ENCODE peak calls at places on chromosomes 3 and 15, in six cellular contexts. C, V, U, T, Q and P are unnamed samples.

GRCh38 chr3:133369041-133369440 is 30.8 kb upstream of the BFSP2 start:
- DNase-seq in C (no peak), V (no peak), U (no peak), T (no peak), Q (no peak), P (no peak)

GRCh38 chr15:66784174-66784573 is 82.1 kb downstream of the SMAD6 start:
- DNase-seq in C (no peak), V (no peak), U (no peak), T (no peak), Q (no peak), P (no peak)

GRCh38 chr3:13268961-13269391 is 151.1 kb downstream of the NUP210 start:
- DNase-seq in C (no peak), V (no peak), U (no peak), T (no peak), Q (no peak), P (no peak)

GRCh38 chr3:105253225-105253624 is 113.5 kb upstream of the ALCAM start:
- DNase-seq in C (peak), V (no peak), U (no peak), T (no peak), Q (no peak), P (no peak)

GRCh38 chr3:197010556-197011351 is 18.9 kb downstream of the MELTF start:
- DNase-seq in C (no peak), V (no peak), U (no peak), T (no peak), Q (no peak), P (no peak)

GRCh38 chr15:22930782-22931484 is 49.2 kb downstream of the CYFIP1 start:
- DNase-seq in C (peak), V (no peak), U (no peak), T (no peak), Q (no peak), P (no peak)

GRCh38 chr3:12286927-12287726 is 1.7 kb upstream of the PPARG start:
- DNase-seq in C (no peak), V (peak), U (peak), T (no peak), Q (no peak), P (peak)

GRCh38 chr3:197854596-197855343 is 63.7 kb downstream of the LRCH3 start:
- DNase-seq in C (no peak), V (no peak), U (peak), T (peak), Q (peak), P (peak)

GRCh38 chr3:195856410-195857084 is 44.8 kb upstream of the MUC4 start:
- DNase-seq in C (no peak), V (no peak), U (no peak), T (no peak), Q (no peak), P (no peak)

GRCh38 chr3:53074761-53075742 is 29.2 kb upstream of the SFMBT1 start:
- DNase-seq in C (no peak), V (no peak), U (peak), T (no peak), Q (no peak), P (no peak)

GRCh38 chr3:149801200-149801599 is 8.8 kb upstream of the ANKUB1 start:
- DNase-seq in C (no peak), V (no peak), U (no peak), T (no peak), Q (no peak), P (no peak)

GRCh38 chr15:38010390-38010789 is 76.0 kb downstream of the TMCO5A start:
- DNase-seq in C (no peak), V (no peak), U (no peak), T (peak), Q (peak), P (no peak)

GRCh38 chr15:87973456-87974215 is 282.9 kb downstream of the NTRK3 start:
- DNase-seq in C (no peak), V (no peak), U (no peak), T (no peak), Q (no peak), P (no peak)

GRCh38 chr3:141648055-141648910 is 89.8 kb upstream of the RNF7 start:
- DNase-seq in C (no peak), V (no peak), U (no peak), T (no peak), Q (no peak), P (no peak)

GRCh38 chr3:152243301-152243711 is 25.4 kb upstream of the MBNL1 start:
- DNase-seq in C (no peak), V (no peak), U (no peak), T (no peak), Q (no peak), P (no peak)

GRCh38 chr3:138461246-138461645 is 26.8 kb downstream of the ESYT3 start:
- DNase-seq in C (no peak), V (no peak), U (peak), T (no peak), Q (no peak), P (no peak)

GRCh38 chr15:99480223-99480810 is 85.5 kb upstream of the MEF2A start:
- DNase-seq in C (no peak), V (no peak), U (no peak), T (no peak), Q (no peak), P (no peak)

GRCh38 chr3:116920836-116921596 is 211.4 kb downstream of the TUSC7 start:
- DNase-seq in C (no peak), V (no peak), U (no peak), T (peak), Q (no peak), P (no peak)

GRCh38 chr3:20100106-20100605 is 59.9 kb downstream of the KAT2B start:
- DNase-seq in C (no peak), V (no peak), U (no peak), T (no peak), Q (no peak), P (no peak)

GRCh38 chr3:196596355-196596754 is 27.9 kb downstream of the FBXO45 start:
- DNase-seq in C (no peak), V (no peak), U (no peak), T (no peak), Q (no peak), P (no peak)

GRCh38 chr3:171018151-171018935 is 8.2 kb downstream of the SLC2A2 start:
- DNase-seq in C (no peak), V (no peak), U (no peak), T (no peak), Q (no peak), P (peak)
- TF ChIP-seq CTCF in C (no peak), V (no peak), U (no peak), T (peak), Q (peak), P (peak)

DNA sequence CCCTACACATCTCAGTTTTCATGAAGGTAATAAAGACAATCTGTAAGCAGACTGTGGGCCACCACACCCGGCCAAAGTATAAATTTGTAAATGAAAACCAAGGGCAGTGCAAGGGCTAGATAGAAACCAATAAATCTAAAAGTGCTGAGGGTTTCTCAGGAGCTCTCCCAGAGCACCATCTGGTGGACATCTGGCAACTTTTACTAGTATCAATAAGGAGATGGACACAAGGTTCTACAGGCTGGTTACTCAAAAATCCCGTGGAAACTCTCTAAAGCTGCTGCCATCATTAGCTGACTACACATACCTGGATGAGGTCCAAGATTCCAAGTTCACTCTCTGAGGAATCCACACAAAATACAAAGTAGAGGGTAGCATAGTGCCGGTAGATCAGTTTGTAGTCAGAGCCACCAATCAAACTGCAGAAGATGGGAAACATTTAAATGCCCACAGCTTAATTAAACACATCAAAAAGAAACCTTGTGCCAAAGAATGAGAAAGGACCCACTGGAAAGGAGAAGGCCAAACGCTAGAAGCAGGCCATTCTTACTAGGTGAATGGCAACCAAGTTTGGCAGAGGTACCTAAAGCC is 5.5 kb downstream of the AP3S2 start:
- DNase-seq in C (no peak), V (no peak), U (no peak), T (peak), Q (peak), P (no peak)
- TF ChIP-seq CTCF in C (peak), V (no peak), U (no peak), T (peak), Q (peak), P (no peak)

GRCh38 chr15:33766329-33766728 is 202.0 kb upstream of the CHRM5 start:
- DNase-seq in C (no peak), V (no peak), U (no peak), T (no peak), Q (no peak), P (no peak)
- TF ChIP-seq CTCF in C (no peak), V (no peak), U (no peak), T (no peak), Q (no peak), P (no peak)

GRCh38 chr3:115819785-115820384 is 196.6 kb downstream of the GAP43 start:
- DNase-seq in C (peak), V (peak), U (peak), T (peak), Q (peak), P (peak)
- TF ChIP-seq CTCF in C (peak), V (peak), U (peak), T (peak), Q (peak), P (peak)

GRCh38 chr3:134804508-134805480 is 9.7 kb downstream of the EPHB1 start:
- DNase-seq in C (no peak), V (no peak), U (no peak), T (no peak), Q (no peak), P (no peak)

GRCh38 chr3:134802428-134803050 is 7.5 kb downstream of the EPHB1 start:
- DNase-seq in C (no peak), V (no peak), U (no peak), T (no peak), Q (no peak), P (no peak)

GRCh38 chr3:134803051-134803505 is 8.0 kb downstream of the EPHB1 start:
- DNase-seq in C (no peak), V (peak), U (no peak), T (no peak), Q (no peak), P (no peak)

GRCh38 chr3:134801204-134801958 is 6.3 kb downstream of the EPHB1 start:
- DNase-seq in C (no peak), V (no peak), U (no peak), T (no peak), Q (no peak), P (no peak)

DNA sequence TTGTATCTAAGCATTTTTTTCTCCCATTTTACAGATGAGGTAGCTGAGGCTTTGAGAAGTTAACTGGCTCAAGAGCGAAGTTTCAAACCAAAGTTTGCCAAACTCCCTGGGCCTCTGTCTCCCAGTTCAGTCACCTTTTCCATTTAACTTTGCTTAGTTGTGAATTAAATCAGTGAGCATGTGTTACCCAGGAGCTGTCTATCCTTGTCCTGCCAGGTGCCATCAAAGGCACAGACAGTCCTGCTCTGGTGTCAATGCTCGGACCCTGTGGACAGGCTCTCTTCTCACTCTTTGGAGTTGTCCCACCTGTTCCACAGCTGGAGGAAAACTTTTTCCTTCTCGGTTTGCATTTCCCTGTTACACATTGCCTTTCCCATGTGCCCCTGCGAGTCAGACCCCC is 8.6 kb downstream of the EPHB1 start:
- DNase-seq in C (no peak), V (no peak), U (no peak), T (no peak), Q (no peak), P (no peak)
- TF ChIP-seq CTCF in C (no peak), V (no peak), U (no peak), T (no peak), Q (no peak), P (no peak)

GRCh38 chr15:72341361-72341760 is 21.4 kb upstream of the CELF6 start:
- DNase-seq in C (no peak), V (no peak), U (no peak), T (peak), Q (no peak), P (peak)
- TF ChIP-seq CTCF in C (no peak), V (no peak), U (no peak), T (peak), Q (peak), P (peak)

GRCh38 chr3:154316974-154317767 is 7.1 kb downstream of the DHX36 start:
- DNase-seq in C (no peak), V (no peak), U (no peak), T (no peak), Q (no peak), P (no peak)

GRCh38 chr3:154310840-154311239 is 13.4 kb downstream of the DHX36 start:
- DNase-seq in C (no peak), V (no peak), U (no peak), T (peak), Q (no peak), P (no peak)

GRCh38 chr3:154314152-154314551 is 10.1 kb downstream of the DHX36 start:
- DNase-seq in C (no peak), V (no peak), U (no peak), T (no peak), Q (no peak), P (no peak)
- TF ChIP-seq CTCF in C (no peak), V (no peak), U (no peak), T (no peak), Q (no peak), P (no peak)

DNA sequence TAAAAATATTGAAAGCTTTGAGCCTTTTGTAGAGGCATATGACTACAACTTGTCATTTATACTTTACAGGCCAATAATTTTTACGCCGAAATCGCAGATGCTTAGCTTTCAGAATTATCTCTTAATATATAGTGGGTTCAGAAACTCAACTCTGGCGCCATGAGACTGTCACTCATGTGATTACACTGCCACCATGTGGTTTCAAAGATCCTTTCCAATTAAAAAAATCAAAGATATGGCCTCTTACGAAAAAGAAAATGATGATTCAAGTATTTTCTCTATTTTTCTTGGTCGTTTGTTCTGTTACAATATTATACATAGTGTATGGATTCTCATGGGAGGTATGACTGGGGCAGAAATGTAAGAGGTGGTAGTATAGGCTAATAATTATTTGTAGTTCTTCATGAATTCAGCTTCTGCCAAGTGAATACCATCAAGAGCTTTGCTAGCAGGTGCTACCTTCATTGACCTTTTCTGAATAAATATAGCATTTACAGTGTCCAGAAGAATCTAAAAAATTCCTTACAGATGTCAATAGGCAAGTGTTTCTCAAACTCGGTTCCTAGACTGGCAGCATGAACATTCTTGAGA is 751.7 kb upstream of the GOLIM4 start:
- DNase-seq in C (no peak), V (peak), U (no peak), T (peak), Q (peak), P (peak)
- TF ChIP-seq CTCF in C (peak), V (peak), U (no peak), T (peak), Q (peak), P (peak)

GRCh38 chr3:192801985-192802384 is 74.6 kb upstream of the FGF12 start:
- DNase-seq in C (no peak), V (no peak), U (no peak), T (no peak), Q (no peak), P (no peak)
- TF ChIP-seq CTCF in C (no peak), V (no peak), U (no peak), T (no peak), Q (no peak), P (no peak)